ENCODE peak calls at places on chromosomes 4 and X, in six cellular contexts. N, R, Q, T, E and O are unnamed samples.

GRCh38 chr4:184247421-184247820 is 29.7 kb upstream of the ENPP6 start:
- DNase-seq in N (no peak), R (no peak), Q (no peak), T (no peak), E (no peak), O (no peak)

GRCh38 chrX:44017726-44018125 is 44.5 kb upstream of the NDP start:
- DNase-seq in N (peak), R (no peak), Q (no peak), T (no peak), E (no peak), O (no peak)

GRCh38 chr4:120175272-120175671 is 108.6 kb upstream of the MAD2L1 start:
- DNase-seq in N (no peak), R (no peak), Q (no peak), T (no peak), E (no peak), O (no peak)

GRCh38 chr4:1099684-1100335 is 13.6 kb downstream of the RNF212 start:
- DNase-seq in N (no peak), R (no peak), Q (no peak), T (no peak), E (no peak), O (no peak)

GRCh38 chr4:63566658-63567057 is 842.6 kb downstream of the TECRL start:
- DNase-seq in N (no peak), R (no peak), Q (no peak), T (no peak), E (no peak), O (no peak)

GRCh38 chr4:185839204-185839712 is 27.3 kb upstream of the SORBS2 start:
- DNase-seq in N (peak), R (no peak), Q (no peak), T (no peak), E (no peak), O (no peak)

GRCh38 chr4:173505924-173506779 is 23.9 kb downstream of the HAND2 start:
- DNase-seq in N (peak), R (peak), Q (peak), T (no peak), E (no peak), O (no peak)

GRCh38 chr4:162683659-162684370 is 482.9 kb downstream of the NAF1 start:
- DNase-seq in N (peak), R (no peak), Q (no peak), T (no peak), E (no peak), O (no peak)

GRCh38 chr4:43853565-43854345 is 594.9 kb downstream of the KCTD8 start:
- DNase-seq in N (no peak), R (no peak), Q (no peak), T (no peak), E (no peak), O (no peak)

GRCh38 chrX:8273451-8273894 is 102.4 kb upstream of the VCX2 start:
- DNase-seq in N (peak), R (no peak), Q (no peak), T (no peak), E (no peak), O (no peak)